ENCODE peak calls at places on chromosome 5, in eight cellular contexts. R is A549, F is HuH-7.5, D is brain microvascular endothelial cell, G is SK-N-DZ, W is GM12891, H is NCI-H748 treated with DMSO at 0.1 percent for 48 hours, T is occipital lobe. Z is an unnamed sample.

GRCh38 chr5:179906795-179907569 is 715 bp downstream of the TBC1D9B start:
- DNase-seq in R (no peak), F (no peak), D (no peak), G (peak; percentile 21), W (no peak), H (no peak), T (peak; percentile 23), Z (no peak)

GRCh38 chr5:170623576-170624181 is 119.9 kb downstream of the KCNIP1 start:
- DNase-seq in R (peak; percentile 78), F (no peak), D (no peak), G (peak; percentile 37), W (no peak), H (no peak), T (no peak), Z (no peak)

GRCh38 chr5:167020418-167020817 is 1271.0 kb upstream of the WWC1 start:
- DNase-seq in R (no peak), F (no peak), D (no peak), G (no peak), W (no peak), H (no peak), T (no peak), Z (no peak)

GRCh38 chr5:136622737-136623136 is 257.4 kb upstream of the TRPC7 start:
- DNase-seq in R (no peak), F (no peak), D (no peak), G (no peak), W (no peak), H (no peak), T (no peak), Z (no peak)

GRCh38 chr5:96790851-96791513 is 16.8 kb downstream of the ERAP1 start:
- DNase-seq in R (no peak), F (no peak), D (peak; percentile 33), G (no peak), W (no peak), H (no peak), T (no peak), Z (no peak)

GRCh38 chr5:148858547-148858946 is 32.1 kb downstream of the ADRB2 start:
- DNase-seq in R (no peak), F (no peak), D (no peak), G (no peak), W (no peak), H (no peak), T (no peak), Z (no peak)

GRCh38 chr5:103561670-103562069 is 919 bp downstream of the NUDT12 start:
- DNase-seq in R (no peak), F (no peak), D (no peak), G (no peak), W (no peak), H (no peak), T (no peak), Z (no peak)

GRCh38 chr5:135050244-135050767 is 16.3 kb upstream of the PITX1 start:
- DNase-seq in R (no peak), F (no peak), D (no peak), G (no peak), W (no peak), H (no peak), T (no peak), Z (no peak)

GRCh38 chr5:118616281-118616680 is 372.1 kb downstream of the DTWD2 start:
- DNase-seq in R (no peak), F (no peak), D (no peak), G (no peak), W (no peak), H (no peak), T (no peak), Z (no peak)

GRCh38 chr5:174315471-174315870 is 270.0 kb downstream of the NSG2 start:
- DNase-seq in R (no peak), F (no peak), D (no peak), G (no peak), W (no peak), H (no peak), T (no peak), Z (no peak)

GRCh38 chr5:177338251-177339106 is 13.0 kb downstream of the LMAN2 start:
- DNase-seq in R (no peak), F (no peak), D (no peak), G (no peak), W (no peak), H (no peak), T (no peak), Z (no peak)

GRCh38 chr5:122846051-122846567 is 696 bp downstream of the SNX24 start:
- DNase-seq in R (peak; percentile 47), F (peak; percentile 31), D (no peak), G (peak; percentile 20), W (no peak), H (peak; percentile 64), T (no peak), Z (no peak)

Z was measured in CD4-positive, alpha-beta T cell.